ENCODE peak calls at places on chromosomes 13 and 19, in nine cellular contexts. C, Z, S, X, J, P, A, N and O are unnamed samples.

GRCh38 chr13:110158201-110158600 is 148.8 kb downstream of the COL4A1 start:
- DNase-seq in C (no peak), S (no peak), N (no peak), A (no peak), P (no peak), X (no peak), J (peak; percentile 40), Z (no peak), O (no peak)

GRCh38 chr13:29597246-29597645 is 1.8 kb upstream of the SLC7A1 start:
- DNase-seq in Z (no peak), X (no peak), C (no peak), A (no peak), J (no peak), S (no peak), P (no peak), N (no peak), O (no peak)

GRCh38 chr19:41734585-41734984 is 20.7 kb upstream of the CEACAM6 start:
- DNase-seq in Z (no peak), X (no peak), P (no peak), N (no peak), S (no peak), A (no peak), C (no peak), J (no peak), O (no peak)

GRCh38 chr19:39924389-39924788 is 10.0 kb downstream of the FCGBP start:
- DNase-seq in C (no peak), A (no peak), P (no peak), X (no peak), Z (no peak), S (no peak), J (no peak), N (no peak), O (no peak)

GRCh38 chr13:48158290-48158689 is 63.4 kb upstream of the MED4 start:
- DNase-seq in S (no peak), Z (no peak), J (peak; percentile 46), A (no peak), P (no peak), N (no peak), C (no peak), X (no peak), O (no peak)

GRCh38 chr13:112803422-112803821 is 113.6 kb downstream of the ATP11A start:
- DNase-seq in P (no peak), J (no peak), A (no peak), X (no peak), Z (no peak), S (no peak), N (no peak), C (no peak), O (no peak)

GRCh38 chr19:31349160-31349881 is at the start of gene TSHZ3:
- DNase-seq in Z (peak; percentile 91), X (peak; percentile 86), N (peak; percentile 49), C (peak; percentile 87), P (peak; percentile 86), A (peak; percentile 72), S (peak; percentile 84), J (peak; percentile 43), O (no peak)

GRCh38 chr19:31955884-31956283 is 389.5 kb upstream of the ZNF507 start:
- DNase-seq in N (no peak), P (no peak), X (no peak), S (no peak), A (no peak), J (no peak), Z (no peak), C (no peak), O (no peak)

GRCh38 chr13:75839418-75839817 is 203.3 kb downstream of the LMO7 start:
- DNase-seq in P (no peak), A (no peak), J (no peak), C (no peak), S (no peak), X (no peak), Z (no peak), N (no peak), O (no peak)

GRCh38 chr19:10699650-10700335 is 1.4 kb upstream of the QTRT1 start:
- DNase-seq in A (no peak), J (peak; percentile 92), P (no peak), S (peak; percentile 53), Z (no peak), N (no peak), C (peak; percentile 54), X (no peak), O (no peak)

GRCh38 chr19:44602071-44602470 is 11.3 kb upstream of the IGSF23 start:
- DNase-seq in A (no peak), N (no peak), P (no peak), J (no peak), X (no peak), S (no peak), Z (no peak), C (no peak), O (no peak)

DNA sequence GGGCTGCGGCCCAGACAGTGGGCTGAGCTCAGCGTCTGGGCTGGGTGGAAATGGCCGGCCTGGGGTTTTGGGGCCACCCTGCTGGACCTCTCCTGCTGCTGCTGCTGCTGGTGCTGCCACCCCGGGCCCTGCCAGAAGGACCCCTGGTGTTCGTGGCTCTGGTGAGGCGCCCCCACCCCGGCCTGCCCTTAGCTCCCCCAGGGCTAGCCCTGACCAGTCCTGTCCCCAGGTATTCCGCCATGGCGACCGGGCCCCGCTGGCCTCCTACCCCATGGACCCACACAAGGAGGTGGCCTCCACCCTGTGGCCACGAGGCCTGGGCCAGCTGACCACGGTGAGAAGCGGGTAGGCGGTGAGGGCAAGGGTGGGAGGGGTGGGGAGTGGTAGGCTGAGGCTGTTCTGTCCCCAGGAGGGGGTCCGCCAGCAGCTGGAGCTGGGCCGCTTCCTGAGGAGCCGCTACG is at the start of gene ACP4:
- DNase-seq in S (no peak), A (no peak), C (no peak), P (no peak), N (no peak), Z (no peak), J (no peak), X (no peak), O (no peak)
- TF ChIP-seq POLR2A in S (no peak), A (no peak), C (no peak), P (no peak), N (no peak), Z (no peak), J (no peak), X (no peak), O (peak; percentile 36)

DNA sequence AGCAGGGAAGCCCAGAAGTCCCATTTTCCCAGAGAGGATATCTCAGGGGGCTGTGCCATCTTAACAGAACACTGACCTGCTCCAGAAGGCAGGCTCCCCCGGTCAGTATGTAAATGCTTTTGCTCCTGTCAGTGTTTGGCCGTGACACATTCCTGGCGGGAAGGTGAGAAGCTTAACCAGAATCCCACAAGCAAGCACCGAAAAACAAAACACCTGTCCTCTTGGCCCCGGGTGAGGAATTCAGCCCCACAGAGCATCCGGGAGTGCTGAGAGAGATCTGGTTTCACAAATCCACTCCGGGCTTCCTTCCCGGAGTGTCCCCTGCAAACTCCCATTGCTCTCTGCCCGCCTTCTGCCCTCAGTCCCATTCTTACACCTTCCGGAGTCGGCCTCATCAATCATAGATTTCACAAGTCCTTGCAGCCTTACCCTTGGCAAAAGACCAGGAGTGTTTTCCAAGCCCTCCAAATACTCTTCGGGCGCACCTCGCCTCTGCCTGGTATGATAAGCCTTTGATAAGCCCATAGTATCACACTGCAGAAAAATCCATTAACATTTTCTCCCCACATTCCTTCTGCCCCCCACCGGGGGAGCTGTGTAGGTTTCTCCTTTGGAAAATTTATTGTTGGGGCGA is 12.2 kb downstream of the TPM4 start:
- DNase-seq in N (peak; percentile 34), X (no peak), P (no peak), A (no peak), S (peak; percentile 67), J (no peak), C (no peak), Z (no peak), O (no peak)
- TF ChIP-seq POLR2A in N (no peak), X (no peak), P (no peak), A (no peak), S (no peak), J (no peak), C (no peak), Z (no peak), O (peak; percentile 44)

GRCh38 chr19:46731584-46731983 is 14.3 kb upstream of the FKRP start:
- DNase-seq in S (no peak), N (no peak), J (peak; percentile 94), X (no peak), P (no peak), Z (no peak), A (no peak), C (no peak), O (no peak)

GRCh38 chr19:46731007-46731501 is 14.1 kb upstream of the PRKD2 start:
- DNase-seq in C (peak; percentile 94), N (peak; percentile 71), S (peak; percentile 86), X (no peak), Z (no peak), P (peak; percentile 69), A (no peak), J (peak; percentile 100), O (no peak)

GRCh38 chr19:46730187-46730586 is 13.3 kb upstream of the PRKD2 start:
- DNase-seq in C (no peak), P (no peak), A (no peak), Z (no peak), X (no peak), J (no peak), N (no peak), S (no peak), O (no peak)

GRCh38 chr19:46729696-46730095 is 12.8 kb upstream of the PRKD2 start:
- DNase-seq in J (no peak), A (no peak), P (no peak), X (no peak), Z (no peak), S (no peak), C (no peak), N (no peak), O (no peak)

GRCh38 chr19:46730595-46730994 is 13.7 kb upstream of the PRKD2 start:
- DNase-seq in P (no peak), C (no peak), N (no peak), A (no peak), S (no peak), X (no peak), J (peak; percentile 38), Z (no peak), O (no peak)
- TF ChIP-seq POLR2A in P (no peak), C (no peak), N (no peak), A (no peak), S (no peak), X (no peak), J (no peak), Z (no peak), O (no peak)

GRCh38 chr19:48321372-48321621 is 4.1 kb upstream of the EMP3 start:
- DNase-seq in N (peak; percentile 97), A (peak; percentile 92), C (peak; percentile 77), X (peak; percentile 97), S (peak; percentile 97), Z (peak; percentile 99), J (peak; percentile 100), P (peak; percentile 98), O (peak; percentile 97)

GRCh38 chr19:48321622-48322591 is 3.4 kb upstream of the EMP3 start:
- DNase-seq in J (peak; percentile 100), Z (peak; percentile 99), N (peak; percentile 96), S (peak; percentile 98), X (peak; percentile 99), A (peak; percentile 99), P (peak; percentile 99), C (peak; percentile 98), O (peak; percentile 89)

GRCh38 chr19:48329167-48329891 is 4.0 kb downstream of the EMP3 start:
- DNase-seq in S (no peak), J (peak; percentile 93), X (no peak), A (no peak), N (peak; percentile 37), Z (no peak), C (peak; percentile 59), P (no peak), O (no peak)

GRCh38 chr19:48330012-48330681 is 4.8 kb downstream of the EMP3 start:
- DNase-seq in C (no peak), N (peak; percentile 10), Z (peak; percentile 74), S (peak; percentile 87), A (peak; percentile 28), X (peak; percentile 54), P (peak; percentile 86), J (peak; percentile 100), O (no peak)

GRCh38 chr19:48325265-48325910 is at the start of gene EMP3:
- DNase-seq in X (peak; percentile 88), N (peak; percentile 78), S (peak; percentile 88), P (peak; percentile 88), J (peak; percentile 99), Z (peak; percentile 91), A (peak; percentile 69), C (peak; percentile 92), O (peak; percentile 61)
- TF ChIP-seq POLR2A in X (peak; percentile 67), N (peak; percentile 94), S (peak; percentile 75), P (no peak), J (no peak), Z (peak; percentile 73), A (peak; percentile 73), C (peak; percentile 94), O (peak; percentile 32)